ENCODE peak calls at places on chromosomes 3 and 15, in nine cellular contexts. One of them, this sample, is unnamed. For H3K4me1, the result is how much of the 10 kb centered on the place peaks cover.

GRCh38 chr15:72865486-72865885 is 81.9 kb upstream of the ADPGK start:
- DNase-seq in mucosa of descending colon: peak
- DNase-seq in body of pancreas: no peak
- DNase-seq in right atrium auricular region: no peak
- DNase-seq in neural progenitor cell: peak
- DNase-seq in neuronal stem cell: no peak
- DNase-seq in CD8-positive, alpha-beta memory T cell: no peak
- DNase-seq in tibial nerve: no peak
- DNase-seq in fibroblast of lung: no peak
- DNase-seq in this sample: no peak

GRCh38 chr15:76107169-76107568 is 47.4 kb downstream of the TMEM266 start:
- DNase-seq in tibial nerve: no peak
- DNase-seq in mucosa of descending colon: no peak
- DNase-seq in fibroblast of lung: no peak
- DNase-seq in neuronal stem cell: no peak
- DNase-seq in body of pancreas: no peak
- DNase-seq in CD8-positive, alpha-beta memory T cell: no peak
- DNase-seq in right atrium auricular region: no peak
- DNase-seq in neural progenitor cell: no peak
- DNase-seq in this sample: no peak

GRCh38 chr3:34998905-34999304 is 640.4 kb upstream of the ARPP21 start:
- DNase-seq in right atrium auricular region: no peak
- DNase-seq in fibroblast of lung: no peak
- DNase-seq in CD8-positive, alpha-beta memory T cell: no peak
- DNase-seq in tibial nerve: no peak
- DNase-seq in mucosa of descending colon: no peak
- DNase-seq in neural progenitor cell: no peak
- DNase-seq in neuronal stem cell: no peak
- DNase-seq in body of pancreas: no peak
- DNase-seq in this sample: no peak

GRCh38 chr3:105444725-105445124 is 78.0 kb downstream of the ALCAM start:
- DNase-seq in fibroblast of lung: no peak
- DNase-seq in mucosa of descending colon: no peak
- DNase-seq in tibial nerve: no peak
- DNase-seq in CD8-positive, alpha-beta memory T cell: no peak
- DNase-seq in neuronal stem cell: no peak
- DNase-seq in right atrium auricular region: no peak
- DNase-seq in neural progenitor cell: no peak
- DNase-seq in body of pancreas: no peak
- DNase-seq in this sample: no peak

GRCh38 chr15:77076325-77076915 is 5.5 kb upstream of the TSPAN3 start:
- DNase-seq in right atrium auricular region: no peak
- DNase-seq in neuronal stem cell: no peak
- DNase-seq in neural progenitor cell: no peak
- DNase-seq in body of pancreas: no peak
- DNase-seq in fibroblast of lung: no peak
- DNase-seq in tibial nerve: no peak
- DNase-seq in mucosa of descending colon: no peak
- DNase-seq in CD8-positive, alpha-beta memory T cell: no peak
- DNase-seq in this sample: peak

GRCh38 chr3:37202035-37202434 is 27.7 kb upstream of the LRRFIP2 start:
- DNase-seq in tibial nerve: no peak
- DNase-seq in fibroblast of lung: no peak
- DNase-seq in neuronal stem cell: no peak
- DNase-seq in CD8-positive, alpha-beta memory T cell: no peak
- DNase-seq in mucosa of descending colon: no peak
- DNase-seq in body of pancreas: no peak
- DNase-seq in neural progenitor cell: no peak
- DNase-seq in right atrium auricular region: no peak
- DNase-seq in this sample: no peak

GRCh38 chr3:141860086-141860669 is 16.3 kb upstream of the ATP1B3 start:
- DNase-seq in mucosa of descending colon: no peak
- DNase-seq in CD8-positive, alpha-beta memory T cell: no peak
- DNase-seq in right atrium auricular region: no peak
- DNase-seq in body of pancreas: no peak
- DNase-seq in neuronal stem cell: no peak
- DNase-seq in tibial nerve: no peak
- DNase-seq in fibroblast of lung: no peak
- DNase-seq in neural progenitor cell: peak
- DNase-seq in this sample: no peak

GRCh38 chr3:129567176-129567705 is 24.3 kb downstream of the H1-8 start:
- DNase-seq in neuronal stem cell: no peak
- DNase-seq in CD8-positive, alpha-beta memory T cell: no peak
- DNase-seq in tibial nerve: no peak
- DNase-seq in right atrium auricular region: no peak
- DNase-seq in neural progenitor cell: no peak
- DNase-seq in mucosa of descending colon: peak
- DNase-seq in body of pancreas: no peak
- DNase-seq in fibroblast of lung: peak
- DNase-seq in this sample: no peak

DNA sequence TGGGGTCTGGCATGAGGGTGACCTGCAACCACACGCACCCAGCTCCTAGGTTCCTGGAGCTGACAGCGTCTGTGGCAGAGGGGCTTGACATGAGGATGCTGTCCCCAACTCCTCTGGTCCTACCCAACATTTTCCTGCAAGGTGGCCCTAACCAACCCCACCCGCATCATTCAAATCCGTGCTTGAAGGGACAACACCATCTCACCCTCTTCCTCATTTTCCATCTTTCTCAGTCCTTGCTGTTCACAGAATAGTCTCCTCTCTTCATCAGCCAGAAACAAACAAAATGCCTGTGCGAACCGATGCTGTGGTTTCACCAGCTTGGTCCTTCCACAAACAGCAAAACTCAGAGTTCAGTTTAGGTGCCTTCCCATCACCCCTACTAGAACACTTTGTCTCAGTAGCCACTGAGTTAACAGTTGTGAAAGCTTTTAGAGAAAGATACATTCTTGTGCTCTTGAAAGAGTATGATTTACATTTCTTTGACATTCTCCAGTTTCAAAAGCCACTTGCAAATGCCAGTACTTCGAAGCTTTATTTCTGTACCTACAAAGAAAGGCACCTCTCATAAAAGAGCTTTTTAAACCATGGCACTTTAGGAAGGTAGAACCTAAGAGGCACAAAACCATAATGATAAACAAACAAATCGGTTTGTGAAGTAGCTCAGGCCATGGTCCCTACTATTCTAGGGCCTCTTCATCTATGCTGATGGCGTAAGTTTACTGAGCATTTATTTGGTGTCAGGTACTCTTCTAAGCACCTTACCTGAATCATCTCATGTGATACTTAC is 360.1 kb downstream of the SHQ1 start:
- DNase-seq in CD8-positive, alpha-beta memory T cell: no peak
- DNase-seq in neural progenitor cell: no peak
- DNase-seq in mucosa of descending colon: no peak
- DNase-seq in tibial nerve: no peak
- DNase-seq in neuronal stem cell: no peak
- DNase-seq in fibroblast of lung: peak
- DNase-seq in body of pancreas: no peak
- DNase-seq in right atrium auricular region: no peak
- DNase-seq in this sample: peak
- H3K4me3 ChIP-seq in CD8-positive, alpha-beta memory T cell: no peak
- H3K4me3 ChIP-seq in neural progenitor cell: no peak
- H3K4me3 ChIP-seq in mucosa of descending colon: no peak
- H3K4me3 ChIP-seq in tibial nerve: no peak
- H3K4me3 ChIP-seq in neuronal stem cell: no peak
- H3K4me3 ChIP-seq in fibroblast of lung: no peak
- H3K4me3 ChIP-seq in body of pancreas: no peak
- H3K4me3 ChIP-seq in right atrium auricular region: no peak
- H3K4me3 ChIP-seq in this sample: no peak

GRCh38 chr3:177145954-177146353 is 51.3 kb downstream of the TBL1XR1 start:
- DNase-seq in mucosa of descending colon: no peak
- DNase-seq in neuronal stem cell: no peak
- DNase-seq in CD8-positive, alpha-beta memory T cell: no peak
- DNase-seq in tibial nerve: no peak
- DNase-seq in body of pancreas: no peak
- DNase-seq in neural progenitor cell: no peak
- DNase-seq in right atrium auricular region: no peak
- DNase-seq in fibroblast of lung: no peak
- DNase-seq in this sample: no peak

GRCh38 chr3:177150218-177150916 is 46.9 kb downstream of the TBL1XR1 start:
- DNase-seq in CD8-positive, alpha-beta memory T cell: no peak
- DNase-seq in tibial nerve: no peak
- DNase-seq in right atrium auricular region: no peak
- DNase-seq in neural progenitor cell: no peak
- DNase-seq in neuronal stem cell: no peak
- DNase-seq in body of pancreas: no peak
- DNase-seq in mucosa of descending colon: no peak
- DNase-seq in fibroblast of lung: no peak
- DNase-seq in this sample: no peak

GRCh38 chr3:177146646-177147045 is 50.6 kb downstream of the TBL1XR1 start:
- DNase-seq in tibial nerve: no peak
- DNase-seq in neural progenitor cell: no peak
- DNase-seq in mucosa of descending colon: no peak
- DNase-seq in CD8-positive, alpha-beta memory T cell: no peak
- DNase-seq in neuronal stem cell: no peak
- DNase-seq in right atrium auricular region: no peak
- DNase-seq in fibroblast of lung: no peak
- DNase-seq in body of pancreas: no peak
- DNase-seq in this sample: no peak

GRCh38 chr3:177145402-177145801 is 51.9 kb downstream of the TBL1XR1 start:
- DNase-seq in CD8-positive, alpha-beta memory T cell: no peak
- DNase-seq in tibial nerve: no peak
- DNase-seq in mucosa of descending colon: no peak
- DNase-seq in fibroblast of lung: no peak
- DNase-seq in neural progenitor cell: no peak
- DNase-seq in body of pancreas: no peak
- DNase-seq in right atrium auricular region: no peak
- DNase-seq in neuronal stem cell: no peak
- DNase-seq in this sample: no peak

DNA sequence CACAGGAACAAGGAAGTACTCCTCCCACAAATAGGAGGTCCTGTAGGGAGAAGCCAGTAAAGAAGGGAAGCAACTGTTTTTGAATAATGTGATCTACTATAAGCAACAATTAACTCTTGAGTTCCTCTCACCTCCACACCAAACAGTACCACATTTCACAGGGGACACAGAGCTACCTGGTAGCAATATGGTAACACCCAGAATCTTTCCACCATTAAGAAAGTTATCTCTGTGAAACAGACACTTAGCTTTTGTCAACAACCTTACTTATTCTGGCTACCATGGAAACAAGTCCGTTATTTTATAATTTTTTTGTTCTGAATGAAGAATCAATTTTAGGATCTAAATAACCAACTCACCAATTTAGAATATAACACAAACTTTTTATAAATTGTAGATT is 49.5 kb downstream of the TBL1XR1 start:
- DNase-seq in neural progenitor cell: no peak
- DNase-seq in mucosa of descending colon: no peak
- DNase-seq in tibial nerve: no peak
- DNase-seq in neuronal stem cell: no peak
- DNase-seq in fibroblast of lung: no peak
- DNase-seq in CD8-positive, alpha-beta memory T cell: no peak
- DNase-seq in right atrium auricular region: no peak
- DNase-seq in body of pancreas: no peak
- DNase-seq in this sample: no peak
- H3K4me1 ChIP-seq in neural progenitor cell: under half
- H3K4me1 ChIP-seq in mucosa of descending colon: under half
- H3K4me1 ChIP-seq in tibial nerve: under half
- H3K4me1 ChIP-seq in neuronal stem cell: under half
- H3K4me1 ChIP-seq in fibroblast of lung: under half
- H3K4me1 ChIP-seq in CD8-positive, alpha-beta memory T cell: half or more
- H3K4me1 ChIP-seq in right atrium auricular region: half or more
- H3K4me1 ChIP-seq in body of pancreas: under half
- H3K4me1 ChIP-seq in this sample: under half

GRCh38 chr3:178538065-178538464 is 1.8 kb downstream of the KCNMB2 start:
- DNase-seq in body of pancreas: no peak
- DNase-seq in CD8-positive, alpha-beta memory T cell: no peak
- DNase-seq in neuronal stem cell: no peak
- DNase-seq in right atrium auricular region: no peak
- DNase-seq in fibroblast of lung: no peak
- DNase-seq in tibial nerve: no peak
- DNase-seq in neural progenitor cell: no peak
- DNase-seq in mucosa of descending colon: no peak
- DNase-seq in this sample: no peak

GRCh38 chr3:178532414-178532813 is 3.8 kb upstream of the KCNMB2 start:
- DNase-seq in neural progenitor cell: no peak
- DNase-seq in mucosa of descending colon: no peak
- DNase-seq in CD8-positive, alpha-beta memory T cell: no peak
- DNase-seq in tibial nerve: no peak
- DNase-seq in body of pancreas: no peak
- DNase-seq in fibroblast of lung: no peak
- DNase-seq in right atrium auricular region: no peak
- DNase-seq in neuronal stem cell: no peak
- DNase-seq in this sample: no peak

GRCh38 chr3:178540184-178540583 is 3.9 kb downstream of the KCNMB2 start:
- DNase-seq in neural progenitor cell: no peak
- DNase-seq in fibroblast of lung: no peak
- DNase-seq in neuronal stem cell: no peak
- DNase-seq in right atrium auricular region: no peak
- DNase-seq in tibial nerve: no peak
- DNase-seq in CD8-positive, alpha-beta memory T cell: no peak
- DNase-seq in mucosa of descending colon: no peak
- DNase-seq in body of pancreas: no peak
- DNase-seq in this sample: no peak

GRCh38 chr3:178536271-178537079 is at the start of gene KCNMB2:
- DNase-seq in fibroblast of lung: peak
- DNase-seq in neural progenitor cell: peak
- DNase-seq in tibial nerve: no peak
- DNase-seq in right atrium auricular region: no peak
- DNase-seq in mucosa of descending colon: no peak
- DNase-seq in neuronal stem cell: no peak
- DNase-seq in body of pancreas: no peak
- DNase-seq in CD8-positive, alpha-beta memory T cell: no peak
- DNase-seq in this sample: no peak

DNA sequence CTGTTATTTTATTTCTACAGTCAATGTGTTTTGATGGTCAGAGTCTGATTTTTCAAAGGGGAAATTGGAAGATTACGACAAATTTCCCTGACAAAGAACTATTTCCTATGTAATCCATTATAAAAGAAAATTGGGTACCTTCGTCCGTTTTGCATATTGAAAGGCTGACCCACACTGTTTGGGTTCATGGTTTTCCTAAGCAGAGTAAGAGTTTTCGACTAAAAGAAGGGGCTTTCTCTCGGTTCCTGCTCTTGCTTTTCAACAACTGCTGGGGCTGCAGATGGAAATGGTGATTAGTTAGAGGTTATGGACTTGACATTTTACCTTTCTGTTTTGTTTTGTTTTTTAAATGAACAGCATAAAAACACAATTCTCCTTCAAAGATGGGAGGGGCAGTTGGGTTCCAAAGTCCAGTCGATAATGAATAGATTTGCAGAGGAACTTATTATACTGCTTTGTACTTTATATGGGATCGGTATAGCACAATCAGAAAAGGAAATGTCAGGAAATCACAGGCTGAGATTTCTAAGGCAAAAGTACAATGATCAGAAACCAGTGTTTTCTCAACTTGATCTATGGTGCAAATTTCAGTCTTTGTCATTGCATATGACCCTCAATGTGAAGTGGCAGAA is 1.0 kb downstream of the KCNMB2 start:
- DNase-seq in CD8-positive, alpha-beta memory T cell: no peak
- DNase-seq in neuronal stem cell: no peak
- DNase-seq in neural progenitor cell: no peak
- DNase-seq in mucosa of descending colon: no peak
- DNase-seq in tibial nerve: no peak
- DNase-seq in body of pancreas: no peak
- DNase-seq in fibroblast of lung: no peak
- DNase-seq in right atrium auricular region: no peak
- DNase-seq in this sample: no peak
- H3K4me3 ChIP-seq in CD8-positive, alpha-beta memory T cell: no peak
- H3K4me3 ChIP-seq in neuronal stem cell: no peak
- H3K4me3 ChIP-seq in neural progenitor cell: peak
- H3K4me3 ChIP-seq in mucosa of descending colon: no peak
- H3K4me3 ChIP-seq in tibial nerve: peak
- H3K4me3 ChIP-seq in body of pancreas: no peak
- H3K4me3 ChIP-seq in fibroblast of lung: no peak
- H3K4me3 ChIP-seq in right atrium auricular region: peak
- H3K4me3 ChIP-seq in this sample: peak

DNA sequence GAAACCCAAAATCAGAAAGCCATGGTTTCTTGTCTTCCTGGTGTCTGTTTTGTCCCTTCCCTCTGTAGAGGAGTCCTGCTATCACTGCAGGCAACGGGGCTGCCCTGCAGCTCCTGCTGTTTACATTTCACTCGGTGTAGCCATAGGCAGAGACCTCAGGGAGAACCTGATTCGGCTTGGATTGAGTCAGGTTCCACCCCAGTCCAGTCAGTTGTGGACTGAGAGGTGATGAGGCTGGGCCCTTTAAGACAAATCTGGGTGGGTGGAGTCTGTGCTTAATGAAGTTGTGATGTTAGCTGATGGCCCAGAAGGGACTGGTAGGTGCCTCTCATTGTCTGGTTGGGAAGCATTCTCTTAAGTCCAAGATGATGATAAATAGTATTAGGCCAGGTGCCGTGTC is 35.7 kb downstream of the FLNB start:
- DNase-seq in tibial nerve: no peak
- DNase-seq in neural progenitor cell: no peak
- DNase-seq in fibroblast of lung: no peak
- DNase-seq in right atrium auricular region: no peak
- DNase-seq in body of pancreas: no peak
- DNase-seq in neuronal stem cell: no peak
- DNase-seq in mucosa of descending colon: no peak
- DNase-seq in CD8-positive, alpha-beta memory T cell: no peak
- DNase-seq in this sample: no peak
- H3K4me1 ChIP-seq in tibial nerve: under half
- H3K4me1 ChIP-seq in neural progenitor cell: under half
- H3K4me1 ChIP-seq in fibroblast of lung: under half
- H3K4me1 ChIP-seq in right atrium auricular region: half or more
- H3K4me1 ChIP-seq in body of pancreas: half or more
- H3K4me1 ChIP-seq in neuronal stem cell: under half
- H3K4me1 ChIP-seq in mucosa of descending colon: under half
- H3K4me1 ChIP-seq in CD8-positive, alpha-beta memory T cell: under half
- H3K4me1 ChIP-seq in this sample: under half